ENCODE peak calls at places on chromosomes 7 and 10, in four cellular contexts. G is H1, Y is SK-N-SH, Z is K562. Q is an unnamed sample.

GRCh38 chr7:138527746-138528223 is 67.7 kb downstream of the TRIM24 start:
- DNase-seq in G (no peak), Y (no peak), Z (peak; percentile 90), Q (no peak)

GRCh38 chr10:52678611-52679010 is 94.0 kb downstream of the MBL2 start:
- DNase-seq in G (no peak), Y (peak; percentile 17), Z (no peak), Q (no peak)

GRCh38 chr10:123356101-123356500 is 201.9 kb downstream of the BUB3 start:
- DNase-seq in G (no peak), Y (no peak), Z (no peak), Q (no peak)

GRCh38 chr10:91642831-91643692 is 10.2 kb upstream of the PPP1R3C start:
- DNase-seq in G (no peak), Y (no peak), Z (no peak), Q (no peak)

GRCh38 chr10:103806376-103807320 is 48.7 kb downstream of the SH3PXD2A start:
- DNase-seq in G (no peak), Y (no peak), Z (no peak), Q (no peak)

GRCh38 chr7:28316489-28316888 is 95.8 kb upstream of the CREB5 start:
- DNase-seq in G (no peak), Y (no peak), Z (no peak), Q (no peak)

GRCh38 chr10:29532256-29532878 is 102.4 kb downstream of the SVIL start:
- DNase-seq in G (no peak), Y (no peak), Z (no peak), Q (no peak)

GRCh38 chr10:31723074-31723750 is 205.4 kb downstream of the ARHGAP12 start:
- DNase-seq in G (no peak), Y (no peak), Z (no peak), Q (no peak)

GRCh38 chr7:131945948-131946525 is 389.6 kb upstream of the PODXL start:
- DNase-seq in G (no peak), Y (peak; percentile 40), Z (no peak), Q (no peak)

GRCh38 chr7:155431711-155432110 is 26.2 kb upstream of the EN2 start:
- DNase-seq in G (no peak), Y (no peak), Z (no peak), Q (no peak)

GRCh38 chr10:48792121-48792520 is 107.4 kb downstream of the WDFY4 start:
- DNase-seq in G (no peak), Y (no peak), Z (no peak), Q (no peak)

GRCh38 chr10:117970962-117971361 is 75.8 kb downstream of the RAB11FIP2 start:
- DNase-seq in G (no peak), Y (no peak), Z (no peak), Q (no peak)

GRCh38 chr7:1975179-1975578 is 257.6 kb downstream of the MAD1L1 start:
- DNase-seq in G (no peak), Y (no peak), Z (no peak), Q (no peak)

GRCh38 chr7:158811461-158811860 is 17.8 kb downstream of the ESYT2 start:
- DNase-seq in G (no peak), Y (no peak), Z (peak; percentile 33), Q (no peak)
- TF ChIP-seq TEAD4 in G (no peak), Y (no peak), Z (no peak), Q (no peak)

DNA sequence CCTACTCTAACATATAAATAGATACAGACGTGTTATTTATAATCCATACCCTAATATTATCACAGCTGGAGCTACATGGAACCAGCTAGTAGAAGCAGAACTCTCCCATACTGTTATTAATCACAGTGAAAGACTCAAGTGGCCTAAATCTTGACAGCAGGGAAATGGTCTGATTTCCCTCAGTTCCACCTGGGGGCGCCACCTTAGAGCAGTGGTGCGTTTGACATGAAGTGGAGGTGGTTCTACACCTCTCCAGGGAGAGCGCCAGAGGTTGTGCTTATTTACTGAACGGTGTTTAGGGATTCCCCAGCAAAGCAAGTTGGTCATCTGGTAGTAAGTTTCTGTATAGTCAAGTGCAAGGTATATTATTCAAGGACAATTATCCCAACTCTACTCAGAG is 17.6 kb downstream of the DNTT start:
- DNase-seq in G (peak; percentile 72), Y (no peak), Z (no peak), Q (peak; percentile 63)
- TF ChIP-seq TEAD4 in G (no peak), Y (no peak), Z (no peak), Q (no peak)

DNA sequence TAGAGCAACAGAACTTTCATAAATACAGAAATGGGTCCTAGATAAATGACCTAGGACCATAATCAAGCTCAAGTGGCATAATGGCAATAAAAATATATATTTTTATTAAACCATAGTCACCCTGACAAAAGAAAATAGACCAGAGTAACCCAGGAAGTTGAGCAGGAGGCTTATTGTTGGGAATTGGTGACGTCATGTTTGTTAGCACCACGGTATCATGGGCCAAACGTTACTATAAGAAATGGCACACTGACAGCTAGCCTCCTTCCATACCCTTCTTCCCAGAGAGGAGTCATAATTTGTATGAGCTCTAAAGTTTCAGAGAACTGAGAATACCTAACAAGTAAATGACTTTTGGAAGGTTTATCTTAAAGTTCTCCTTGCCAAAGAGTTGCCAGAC is 1698.2 kb downstream of the REEP3 start:
- DNase-seq in G (no peak), Y (no peak), Z (no peak), Q (no peak)
- TF ChIP-seq TEAD4 in G (no peak), Y (no peak), Z (no peak), Q (no peak)

DNA sequence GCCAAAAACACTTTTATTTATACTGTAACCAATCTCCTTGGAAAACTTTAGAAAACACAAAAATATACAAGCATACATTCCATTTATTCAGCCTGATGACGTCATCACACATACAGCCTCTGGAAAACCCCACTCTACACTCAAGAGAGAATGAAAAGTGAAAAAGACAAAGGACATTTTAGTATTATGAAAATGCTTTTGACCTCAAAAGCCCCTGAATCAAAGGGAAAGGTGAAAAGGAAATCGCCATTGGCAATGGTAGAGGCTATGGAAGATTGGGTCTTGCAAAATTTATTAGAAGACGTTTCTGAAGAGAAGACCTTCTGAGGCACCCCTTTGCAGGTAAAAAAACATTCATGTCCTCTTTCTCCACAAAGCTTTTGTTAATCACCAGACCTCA is 82.9 kb upstream of the STRIP2 start:
- DNase-seq in G (no peak), Y (no peak), Z (no peak), Q (no peak)
- TF ChIP-seq TEAD4 in G (no peak), Y (no peak), Z (no peak), Q (no peak)

GRCh38 chr7:27030393-27031001 is 65.3 kb downstream of the HOXA1 start:
- DNase-seq in G (peak; percentile 53), Y (no peak), Z (no peak), Q (no peak)

GRCh38 chr7:27032843-27033242 is 63.0 kb downstream of the HOXA1 start:
- DNase-seq in G (no peak), Y (no peak), Z (no peak), Q (no peak)

DNA sequence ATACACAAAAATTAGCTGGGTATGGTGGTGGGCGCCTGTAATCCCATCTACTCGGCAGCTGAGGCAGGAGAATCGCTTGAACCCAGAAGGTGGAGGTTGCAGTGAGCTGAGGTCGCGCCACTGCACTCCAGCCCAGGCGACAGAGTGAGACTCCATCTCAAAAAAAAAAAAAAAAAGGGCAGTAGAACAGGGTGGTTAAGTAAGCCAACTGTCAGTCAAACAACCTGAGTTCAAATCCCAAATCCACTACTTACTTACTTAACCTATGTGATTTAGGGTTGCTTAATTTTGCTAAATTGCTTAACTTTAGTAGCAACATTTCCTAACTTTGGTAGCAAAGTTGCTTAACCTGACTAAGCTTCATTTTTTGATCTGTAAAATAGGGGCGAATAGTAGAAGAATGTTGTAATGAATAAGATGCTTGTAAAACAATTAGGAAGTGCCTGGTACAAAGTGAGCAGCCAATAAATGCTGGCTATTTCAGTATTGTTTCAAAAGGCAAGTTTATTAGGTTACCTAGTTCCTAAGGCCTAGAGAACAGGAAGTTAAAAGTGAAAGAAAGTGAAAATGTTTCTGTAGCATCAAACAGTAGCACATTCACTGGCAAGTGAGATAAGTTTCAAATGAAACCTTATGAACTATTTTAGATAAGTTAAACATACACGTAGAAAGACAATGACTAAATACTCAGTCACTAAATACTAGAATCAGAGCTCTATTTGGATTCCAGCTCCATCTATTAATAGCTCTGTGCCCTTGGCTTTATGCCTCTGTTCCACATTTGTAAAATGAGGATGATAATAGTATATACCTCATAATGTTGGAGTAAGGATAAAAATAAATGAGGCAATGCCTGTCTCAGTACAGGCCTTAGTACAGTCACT is 64.3 kb downstream of the HOXA1 start:
- DNase-seq in G (no peak), Y (no peak), Z (no peak), Q (no peak)
- TF ChIP-seq TEAD4 in G (no peak), Y (no peak), Z (no peak), Q (no peak)

GRCh38 chr10:60890811-60891210 is 53.2 kb downstream of the RHOBTB1 start:
- DNase-seq in G (no peak), Y (no peak), Z (no peak), Q (no peak)
- TF ChIP-seq TEAD4 in G (no peak), Y (no peak), Z (no peak), Q (no peak)

DNA sequence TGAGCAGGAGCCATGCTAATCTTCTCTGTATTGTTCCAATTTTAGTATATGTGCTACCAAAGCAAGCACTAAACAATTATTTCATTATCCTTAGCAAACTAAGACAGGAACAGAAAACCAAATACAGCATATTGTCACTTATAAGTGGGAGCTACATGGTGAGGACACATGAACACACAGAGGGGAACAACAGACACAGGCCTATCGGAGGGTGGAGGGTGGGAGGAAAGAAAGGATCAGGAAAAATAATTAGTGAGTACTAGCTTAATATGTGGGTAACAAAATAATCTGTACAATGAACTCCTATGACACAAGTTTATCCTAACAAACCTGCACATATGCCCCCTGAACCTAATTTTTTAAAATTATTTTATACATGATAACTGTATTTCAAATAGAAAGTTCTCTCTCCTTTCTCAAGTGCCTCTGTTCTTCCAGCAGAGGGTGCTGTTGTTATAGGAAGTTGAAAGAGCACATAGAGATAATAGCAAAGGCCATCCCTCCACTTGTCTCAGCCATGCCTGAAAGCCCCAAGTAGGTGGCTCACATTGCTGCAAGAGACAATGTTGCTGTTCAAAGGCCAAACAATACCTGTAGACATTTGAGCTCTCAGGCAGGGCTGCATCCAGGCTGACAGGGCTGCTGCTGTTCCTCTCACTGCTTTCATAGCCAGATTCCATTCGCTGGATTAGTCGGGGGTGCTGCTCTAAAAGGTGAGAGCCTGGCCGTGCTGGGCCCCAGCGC is 33.4 kb upstream of the PPP3CB start:
- DNase-seq in G (peak; percentile 53), Y (peak; percentile 75), Z (peak; percentile 87), Q (peak; percentile 39)
- TF ChIP-seq TEAD4 in G (no peak), Y (no peak), Z (no peak), Q (no peak)